ENCODE peak calls at places on chromosomes 12 and 14, in four cellular contexts. C is IMR-90, Z is left ventricle myocardium inferior, F is heart left ventricle. K is an unnamed sample. For H3K9me3, the result is how much of the 10 kb centered on the place peaks cover.

GRCh38 chr12:10720974-10721565 is 2.1 kb downstream of the YBX3 start:
- DNase-seq in F (no peak), Z (no peak), C (no peak), K (no peak)

GRCh38 chr12:101671157-101671791 is 26.2 kb upstream of the CHPT1 start:
- DNase-seq in Z (peak), C (no peak), F (no peak), K (peak)

GRCh38 chr12:100741084-100741711 is 53.4 kb upstream of the ANO4 start:
- DNase-seq in F (no peak), Z (no peak), C (peak), K (no peak)

GRCh38 chr14:33408291-33408690 is 469.6 kb downstream of the NPAS3 start:
- DNase-seq in C (no peak), F (no peak), Z (no peak), K (no peak)

GRCh38 chr12:22856120-22856699 is 231.2 kb downstream of the ETNK1 start:
- DNase-seq in Z (no peak), F (no peak), C (peak), K (no peak)

GRCh38 chr12:1518763-1519516 is 75.4 kb downstream of the FBXL14 start:
- DNase-seq in Z (no peak), F (no peak), C (peak), K (no peak)

GRCh38 chr14:100652739-100653138 is 65.5 kb upstream of the BEGAIN start:
- DNase-seq in F (no peak), C (no peak), Z (no peak), K (no peak)

GRCh38 chr12:116592116-116592637 is 33.0 kb downstream of the MAP1LC3B2 start:
- DNase-seq in C (no peak), F (no peak), Z (peak), K (peak)

GRCh38 chr12:115638753-115639666 is 638.5 kb downstream of the MED13L start:
- DNase-seq in C (no peak), Z (no peak), F (no peak), K (no peak)

GRCh38 chr12:91617830-91618229 is 435.2 kb upstream of the DCN start:
- DNase-seq in F (no peak), Z (no peak), C (no peak), K (no peak)

GRCh38 chr12:81558031-81558430 is 201.1 kb downstream of the PPFIA2 start:
- DNase-seq in C (peak), F (no peak), Z (no peak), K (no peak)

GRCh38 chr12:27987311-27987710 is 14.8 kb upstream of the PTHLH start:
- DNase-seq in F (no peak), C (no peak), Z (no peak), K (no peak)

GRCh38 chr14:74611672-74612345 is at the start of gene LTBP2:
- DNase-seq in Z (no peak), C (peak), F (no peak), K (no peak)

GRCh38 chr12:29738416-29738815 is 45.3 kb downstream of the TMTC1 start:
- DNase-seq in F (no peak), C (no peak), Z (no peak), K (no peak)

GRCh38 chr12:80045594-80045993 is 53.7 kb upstream of the OTOGL start:
- DNase-seq in F (no peak), C (peak), Z (no peak), K (no peak)

GRCh38 chr12:30953257-30953656 is 26.7 kb downstream of the TSPAN11 start:
- DNase-seq in Z (no peak), F (no peak), C (no peak), K (no peak)

GRCh38 chr14:24928501-24928900 is 121.4 kb downstream of the STXBP6 start:
- DNase-seq in F (no peak), C (peak), Z (no peak), K (no peak)

GRCh38 chr14:63940387-63940786 is 87.6 kb downstream of the SYNE2 start:
- DNase-seq in Z (no peak), C (no peak), F (no peak), K (no peak)

GRCh38 chr14:66330218-66330617 is 156.0 kb upstream of the CCDC196 start:
- DNase-seq in F (no peak), C (no peak), Z (no peak), K (no peak)

GRCh38 chr12:122840580-122841513 is 5.6 kb downstream of the HIP1R start:
- DNase-seq in Z (no peak), C (no peak), F (no peak), K (peak)

GRCh38 chr14:39023939-39024871 is 78.8 kb downstream of the SEC23A start:
- DNase-seq in F (no peak), C (no peak), Z (no peak), K (no peak)

GRCh38 chr14:95195031-95195430 is 37.7 kb upstream of the DICER1 start:
- DNase-seq in F (no peak), Z (no peak), C (no peak), K (no peak)

GRCh38 chr14:95197498-95198010 is 40.2 kb upstream of the DICER1 start:
- DNase-seq in C (no peak), Z (no peak), F (no peak), K (no peak)

GRCh38 chr14:95196826-95197497 is 39.6 kb upstream of the DICER1 start:
- DNase-seq in F (no peak), Z (no peak), C (no peak), K (no peak)

GRCh38 chr14:95198320-95198719 is 41.0 kb upstream of the DICER1 start:
- DNase-seq in C (no peak), F (no peak), Z (no peak), K (no peak)

GRCh38 chr14:95196268-95196667 is 38.9 kb upstream of the DICER1 start:
- DNase-seq in C (no peak), Z (no peak), F (no peak), K (no peak)
- TF ChIP-seq CTCF in C (no peak), Z (peak), F (peak), K (peak)

GRCh38 chr14:47658041-47658440 is 17.4 kb downstream of the MDGA2 start:
- DNase-seq in F (no peak), Z (no peak), C (no peak), K (no peak)
- H3K9me3 ChIP-seq in F (under half), Z (under half), C (under half), K (under half)

GRCh38 chr12:64392221-64392620 is 1.7 kb upstream of the C12orf56 start:
- DNase-seq in C (peak), Z (no peak), F (no peak), K (no peak)
- TF ChIP-seq CTCF in C (peak), Z (no peak), F (peak), K (peak)

GRCh38 chr12:38053655-38054464 is 262.7 kb upstream of the ALG10B start:
- DNase-seq in C (no peak), F (no peak), Z (no peak), K (peak)
- H3K9me3 ChIP-seq in C (half or more), F (under half), Z (under half), K (under half)

GRCh38 chr12:108570743-108571603 is 8.6 kb downstream of the ISCU start:
- DNase-seq in F (peak), C (peak), Z (no peak), K (no peak)
- TF ChIP-seq CTCF in F (peak), C (peak), Z (peak), K (peak)

K was measured in lower lobe of right lung.